ENCODE peak calls at places on chromosomes 2 and 18, in six cellular contexts. One of them, this sample, is unnamed.

GRCh38 chr2:25851740-25852503 is 26.4 kb downstream of the ASXL2 start:
- DNase-seq in H1: no peak
- DNase-seq in IMR-90: peak
- DNase-seq in H9: no peak
- DNase-seq in neuronal stem cell: peak
- DNase-seq in mesenchymal stem cell: peak
- DNase-seq in this sample: peak

GRCh38 chr2:68709421-68709911 is 25.1 kb upstream of the ARHGAP25 start:
- DNase-seq in H1: no peak
- DNase-seq in IMR-90: peak
- DNase-seq in H9: peak
- DNase-seq in neuronal stem cell: peak
- DNase-seq in mesenchymal stem cell: peak
- DNase-seq in this sample: no peak

GRCh38 chr2:197889041-197889440 is 84.6 kb downstream of the PLCL1 start:
- DNase-seq in H1: no peak
- DNase-seq in IMR-90: peak
- DNase-seq in H9: no peak
- DNase-seq in neuronal stem cell: no peak
- DNase-seq in mesenchymal stem cell: peak
- DNase-seq in this sample: peak

GRCh38 chr18:58529714-58530354 is 99.1 kb downstream of the ALPK2 start:
- DNase-seq in H1: peak
- DNase-seq in IMR-90: peak
- DNase-seq in H9: peak
- DNase-seq in neuronal stem cell: peak
- DNase-seq in mesenchymal stem cell: peak
- DNase-seq in this sample: peak

GRCh38 chr2:85713836-85714235 is 19.7 kb downstream of the GNLY start:
- DNase-seq in H1: no peak
- DNase-seq in IMR-90: no peak
- DNase-seq in H9: peak
- DNase-seq in neuronal stem cell: no peak
- DNase-seq in mesenchymal stem cell: no peak
- DNase-seq in this sample: no peak

GRCh38 chr2:43238176-43238575 is 11.8 kb upstream of the ZFP36L2 start:
- DNase-seq in H1: no peak
- DNase-seq in IMR-90: peak
- DNase-seq in H9: no peak
- DNase-seq in neuronal stem cell: no peak
- DNase-seq in mesenchymal stem cell: peak
- DNase-seq in this sample: no peak

GRCh38 chr2:151357359-151357758 is at the start of gene TNFAIP6:
- DNase-seq in H1: no peak
- DNase-seq in IMR-90: peak
- DNase-seq in H9: no peak
- DNase-seq in neuronal stem cell: no peak
- DNase-seq in mesenchymal stem cell: peak
- DNase-seq in this sample: peak

GRCh38 chr2:37782721-37783438 is 111.4 kb upstream of the CDC42EP3 start:
- DNase-seq in H1: no peak
- DNase-seq in IMR-90: peak
- DNase-seq in H9: no peak
- DNase-seq in neuronal stem cell: no peak
- DNase-seq in mesenchymal stem cell: peak
- DNase-seq in this sample: no peak

GRCh38 chr2:9074930-9075329 is 71.4 kb upstream of the MBOAT2 start:
- DNase-seq in H1: peak
- DNase-seq in IMR-90: no peak
- DNase-seq in H9: peak
- DNase-seq in neuronal stem cell: no peak
- DNase-seq in mesenchymal stem cell: no peak
- DNase-seq in this sample: no peak

GRCh38 chr2:212727751-212728150 is 189.1 kb upstream of the ERBB4 start:
- DNase-seq in H1: no peak
- DNase-seq in IMR-90: no peak
- DNase-seq in H9: no peak
- DNase-seq in neuronal stem cell: no peak
- DNase-seq in mesenchymal stem cell: no peak
- DNase-seq in this sample: no peak

GRCh38 chr18:76754381-76754780 is 68.0 kb upstream of the ZNF236 start:
- DNase-seq in H1: no peak
- DNase-seq in IMR-90: no peak
- DNase-seq in H9: no peak
- DNase-seq in neuronal stem cell: no peak
- DNase-seq in mesenchymal stem cell: no peak
- DNase-seq in this sample: no peak

GRCh38 chr2:47031909-47032668 is 116.5 kb upstream of the MCFD2 start:
- DNase-seq in H1: no peak
- DNase-seq in IMR-90: no peak
- DNase-seq in H9: no peak
- DNase-seq in neuronal stem cell: no peak
- DNase-seq in mesenchymal stem cell: peak
- DNase-seq in this sample: no peak

GRCh38 chr2:235043762-235044500 is 92.1 kb downstream of the SH3BP4 start:
- DNase-seq in H1: no peak
- DNase-seq in IMR-90: no peak
- DNase-seq in H9: no peak
- DNase-seq in neuronal stem cell: no peak
- DNase-seq in mesenchymal stem cell: no peak
- DNase-seq in this sample: no peak

GRCh38 chr2:178112202-178113152 is at the start of gene RBM45:
- DNase-seq in H1: peak
- DNase-seq in IMR-90: peak
- DNase-seq in H9: peak
- DNase-seq in neuronal stem cell: peak
- DNase-seq in mesenchymal stem cell: peak
- DNase-seq in this sample: peak

GRCh38 chr2:43222472-43223146 is 3.8 kb downstream of the ZFP36L2 start:
- DNase-seq in H1: no peak
- DNase-seq in IMR-90: peak
- DNase-seq in H9: no peak
- DNase-seq in neuronal stem cell: no peak
- DNase-seq in mesenchymal stem cell: peak
- DNase-seq in this sample: no peak

GRCh38 chr2:49686897-49687442 is 532.7 kb upstream of the FSHR start:
- DNase-seq in H1: no peak
- DNase-seq in IMR-90: no peak
- DNase-seq in H9: no peak
- DNase-seq in neuronal stem cell: no peak
- DNase-seq in mesenchymal stem cell: no peak
- DNase-seq in this sample: no peak

GRCh38 chr18:76459687-76460350 is 35.2 kb downstream of the ZNF516 start:
- DNase-seq in H1: no peak
- DNase-seq in IMR-90: peak
- DNase-seq in H9: peak
- DNase-seq in neuronal stem cell: no peak
- DNase-seq in mesenchymal stem cell: peak
- DNase-seq in this sample: no peak

GRCh38 chr2:84238907-84239306 is 220.2 kb downstream of the SUCLG1 start:
- DNase-seq in H1: no peak
- DNase-seq in IMR-90: no peak
- DNase-seq in H9: no peak
- DNase-seq in neuronal stem cell: no peak
- DNase-seq in mesenchymal stem cell: no peak
- DNase-seq in this sample: no peak

GRCh38 chr2:150907466-150907865 is 354.2 kb downstream of the RBM43 start:
- DNase-seq in H1: no peak
- DNase-seq in IMR-90: no peak
- DNase-seq in H9: no peak
- DNase-seq in neuronal stem cell: no peak
- DNase-seq in mesenchymal stem cell: no peak
- DNase-seq in this sample: no peak

GRCh38 chr2:20052872-20053281 is 1.4 kb upstream of the LAPTM4A start:
- DNase-seq in H1: no peak
- DNase-seq in IMR-90: peak
- DNase-seq in H9: no peak
- DNase-seq in neuronal stem cell: no peak
- DNase-seq in mesenchymal stem cell: peak
- DNase-seq in this sample: peak

GRCh38 chr2:179981085-179981484 is 26.0 kb downstream of the CWC22 start:
- DNase-seq in H1: no peak
- DNase-seq in IMR-90: peak
- DNase-seq in H9: no peak
- DNase-seq in neuronal stem cell: no peak
- DNase-seq in mesenchymal stem cell: peak
- DNase-seq in this sample: no peak

GRCh38 chr2:181438298-181438697 is 18.9 kb upstream of the ITGA4 start:
- DNase-seq in H1: no peak
- DNase-seq in IMR-90: no peak
- DNase-seq in H9: peak
- DNase-seq in neuronal stem cell: no peak
- DNase-seq in mesenchymal stem cell: no peak
- DNase-seq in this sample: no peak

GRCh38 chr2:187986392-187987105 is 305.1 kb upstream of the GULP1 start:
- DNase-seq in H1: no peak
- DNase-seq in IMR-90: peak
- DNase-seq in H9: no peak
- DNase-seq in neuronal stem cell: no peak
- DNase-seq in mesenchymal stem cell: no peak
- DNase-seq in this sample: peak

GRCh38 chr2:187988348-187988747 is 303.3 kb upstream of the GULP1 start:
- DNase-seq in H1: no peak
- DNase-seq in IMR-90: no peak
- DNase-seq in H9: peak
- DNase-seq in neuronal stem cell: no peak
- DNase-seq in mesenchymal stem cell: no peak
- DNase-seq in this sample: no peak

GRCh38 chr2:187985923-187986322 is 305.8 kb upstream of the GULP1 start:
- DNase-seq in H1: no peak
- DNase-seq in IMR-90: peak
- DNase-seq in H9: no peak
- DNase-seq in neuronal stem cell: no peak
- DNase-seq in mesenchymal stem cell: no peak
- DNase-seq in this sample: no peak

GRCh38 chr2:187982668-187983067 is 309.0 kb upstream of the GULP1 start:
- DNase-seq in H1: no peak
- DNase-seq in IMR-90: peak
- DNase-seq in H9: no peak
- DNase-seq in neuronal stem cell: no peak
- DNase-seq in mesenchymal stem cell: peak
- DNase-seq in this sample: no peak

DNA sequence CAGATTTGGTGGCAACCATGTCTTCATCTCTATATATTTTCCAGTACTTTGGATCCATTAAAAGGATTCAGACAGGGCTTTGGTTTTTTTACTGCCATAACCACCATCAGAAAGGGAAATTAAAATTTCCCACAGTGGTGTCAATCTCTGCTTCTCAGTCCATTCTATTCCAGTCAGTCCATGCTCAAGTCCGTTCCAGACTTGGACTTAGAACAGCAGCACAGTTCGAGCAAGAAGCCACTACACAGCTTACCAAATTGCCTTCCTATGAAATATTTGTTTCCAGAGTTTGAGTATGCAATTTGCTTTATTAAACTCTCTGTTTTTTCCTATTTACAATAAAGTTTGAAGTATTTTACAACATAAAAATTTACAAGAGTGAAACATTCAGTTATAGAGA is 306.5 kb upstream of the GULP1 start:
- DNase-seq in H1: no peak
- DNase-seq in IMR-90: no peak
- DNase-seq in H9: no peak
- DNase-seq in neuronal stem cell: no peak
- DNase-seq in mesenchymal stem cell: no peak
- DNase-seq in this sample: no peak
- H4K8ac ChIP-seq in H1: no peak
- H4K8ac ChIP-seq in IMR-90: no peak
- H4K8ac ChIP-seq in H9: no peak
- H4K8ac ChIP-seq in neuronal stem cell: no peak
- H4K8ac ChIP-seq in mesenchymal stem cell: no peak
- H4K8ac ChIP-seq in this sample: no peak

GRCh38 chr18:48032876-48033769 is 102.7 kb upstream of the SMAD2 start:
- DNase-seq in H1: no peak
- DNase-seq in IMR-90: peak
- DNase-seq in H9: no peak
- DNase-seq in neuronal stem cell: no peak
- DNase-seq in mesenchymal stem cell: peak
- DNase-seq in this sample: no peak
- H2BK120ac ChIP-seq in H1: no peak
- H2BK120ac ChIP-seq in IMR-90: no peak
- H2BK120ac ChIP-seq in H9: no peak
- H2BK120ac ChIP-seq in neuronal stem cell: no peak
- H2BK120ac ChIP-seq in mesenchymal stem cell: no peak
- H2BK120ac ChIP-seq in this sample: no peak

DNA sequence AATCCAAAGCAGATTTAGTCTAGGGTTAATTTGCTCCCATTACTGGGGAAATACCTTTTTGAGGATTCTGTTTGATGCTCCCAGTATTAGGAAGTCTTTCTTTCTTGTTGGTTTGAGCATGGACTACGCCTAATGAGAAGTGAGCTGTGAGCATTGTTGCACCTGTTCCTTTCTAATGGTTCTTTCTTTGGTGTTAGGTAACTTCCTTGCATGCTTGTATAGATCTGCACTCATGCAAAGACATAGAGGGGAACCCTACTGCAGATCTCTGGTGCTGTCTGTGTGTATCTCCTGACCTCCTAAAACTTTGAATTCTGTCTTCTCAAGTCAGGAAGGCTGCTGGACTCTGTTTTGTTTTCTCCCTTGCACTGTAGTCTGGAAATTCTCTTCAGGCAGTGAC is 12.8 kb upstream of the TDRD15 start:
- DNase-seq in H1: no peak
- DNase-seq in IMR-90: no peak
- DNase-seq in H9: no peak
- DNase-seq in neuronal stem cell: no peak
- DNase-seq in mesenchymal stem cell: no peak
- DNase-seq in this sample: no peak
- H2AFZ ChIP-seq in H1: no peak
- H2AFZ ChIP-seq in IMR-90: no peak
- H2AFZ ChIP-seq in H9: no peak
- H2AFZ ChIP-seq in neuronal stem cell: no peak
- H2AFZ ChIP-seq in mesenchymal stem cell: no peak
- H2AFZ ChIP-seq in this sample: no peak

GRCh38 chr18:3012306-3012919 is 531 bp downstream of the LPIN2 start:
- DNase-seq in H1: no peak
- DNase-seq in IMR-90: peak
- DNase-seq in H9: peak
- DNase-seq in neuronal stem cell: no peak
- DNase-seq in mesenchymal stem cell: peak
- DNase-seq in this sample: no peak
- H4K8ac ChIP-seq in H1: peak
- H4K8ac ChIP-seq in IMR-90: peak
- H4K8ac ChIP-seq in H9: no peak
- H4K8ac ChIP-seq in neuronal stem cell: no peak
- H4K8ac ChIP-seq in mesenchymal stem cell: peak
- H4K8ac ChIP-seq in this sample: peak

This sample was measured in trophoblast cell.